ENCODE peak calls at places on chromosomes 11 and 22, in seven cellular contexts. R, D, L, F, E, I and J are unnamed samples. For H3K4me1, the result is how much of the 10 kb centered on the place peaks cover.

GRCh38 chr11:83139310-83139709 is 17.6 kb upstream of the PCF11 start:
- DNase-seq in R (no peak), D (no peak), L (no peak), F (no peak), E (no peak), I (no peak), J (no peak)

GRCh38 chr11:83583953-83584352 is 297.8 kb upstream of the CCDC90B start:
- DNase-seq in R (no peak), D (no peak), L (no peak), F (no peak), E (no peak), I (peak), J (no peak)

GRCh38 chr11:1084561-1085439 is 10.1 kb downstream of the MUC2 start:
- DNase-seq in R (peak), D (no peak), L (no peak), F (no peak), E (no peak), I (no peak), J (no peak)

GRCh38 chr11:93895106-93895862 is 44.9 kb upstream of the VSTM5 start:
- DNase-seq in R (no peak), D (no peak), L (peak), F (no peak), E (no peak), I (peak), J (no peak)

GRCh38 chr22:29108137-29108536 is 35.3 kb downstream of the KREMEN1 start:
- DNase-seq in R (no peak), D (no peak), L (peak), F (no peak), E (no peak), I (peak), J (no peak)

GRCh38 chr11:72685560-72686480 is 11.6 kb upstream of the PDE2A start:
- DNase-seq in R (peak), D (no peak), L (no peak), F (no peak), E (peak), I (peak), J (peak)

GRCh38 chr11:32433249-32434115 is 1.9 kb downstream of the WT1 start:
- DNase-seq in R (no peak), D (no peak), L (no peak), F (no peak), E (no peak), I (no peak), J (no peak)

GRCh38 chr11:61626580-61627380 is 45.9 kb upstream of the SYT7 start:
- DNase-seq in R (peak), D (peak), L (no peak), F (peak), E (no peak), I (peak), J (no peak)

GRCh38 chr22:24107668-24108067 is 73.6 kb upstream of the SUSD2 start:
- DNase-seq in R (peak), D (peak), L (no peak), F (peak), E (peak), I (peak), J (peak)

GRCh38 chr22:43110927-43111623 is 525 bp downstream of the BIK start:
- DNase-seq in R (no peak), D (peak), L (no peak), F (peak), E (no peak), I (no peak), J (no peak)

GRCh38 chr11:124310746-124311145 is 3.0 kb downstream of the OR8D1 start:
- DNase-seq in R (no peak), D (no peak), L (no peak), F (no peak), E (no peak), I (peak), J (no peak)

GRCh38 chr11:122863704-122864326 is 18.7 kb upstream of the JHY start:
- DNase-seq in R (no peak), D (no peak), L (peak), F (no peak), E (peak), I (peak), J (no peak)

GRCh38 chr11:74611369-74611861 is 19.0 kb downstream of the POLD3 start:
- DNase-seq in R (no peak), D (no peak), L (peak), F (no peak), E (no peak), I (peak), J (no peak)

GRCh38 chr11:7495997-7496545 is 10.8 kb downstream of the OLFML1 start:
- DNase-seq in R (no peak), D (no peak), L (no peak), F (no peak), E (no peak), I (no peak), J (no peak)

DNA sequence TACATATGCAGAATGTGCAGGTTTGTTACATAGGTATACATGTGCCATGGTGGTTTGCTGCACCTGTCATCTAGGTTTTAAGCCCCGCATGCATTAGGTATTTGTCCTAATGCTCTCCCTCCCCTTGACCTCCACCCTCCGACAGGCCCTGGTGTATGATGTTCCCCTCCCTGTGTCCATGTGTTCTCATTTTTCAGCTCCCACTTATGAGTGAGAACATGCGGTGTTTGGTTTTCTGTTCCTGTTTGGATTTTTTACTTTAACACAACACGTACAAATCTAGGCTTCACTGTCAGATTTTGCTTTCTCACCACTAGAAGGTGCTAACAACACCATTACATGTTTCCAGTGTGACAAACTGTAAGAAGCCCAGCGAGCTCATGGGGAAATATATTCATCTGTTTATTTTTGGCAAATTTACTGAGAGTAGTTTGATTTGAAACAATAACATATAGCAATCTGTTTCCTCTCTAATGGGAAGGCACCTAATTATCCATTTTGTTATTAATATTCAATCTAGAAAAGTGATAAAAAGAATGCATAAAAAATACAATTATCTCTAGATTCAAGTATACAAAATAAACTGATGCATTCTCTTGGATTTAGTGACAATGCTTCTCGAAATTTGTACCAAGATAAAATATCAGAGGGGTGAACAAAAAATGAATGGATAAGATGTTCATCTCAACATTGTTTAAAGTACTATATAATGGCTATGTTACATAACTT is 23.2 kb upstream of the BIRC3 start:
- DNase-seq in R (no peak), D (no peak), L (peak), F (no peak), E (no peak), I (peak), J (no peak)
- TF ChIP-seq CTCF in R (peak), D (peak), L (peak), F (peak), E (peak), I (peak), J (peak)

GRCh38 chr11:48002565-48002964 is 22.2 kb downstream of the PTPRJ start:
- DNase-seq in R (no peak), D (no peak), L (no peak), F (no peak), E (no peak), I (no peak), J (no peak)
- H3K27ac ChIP-seq in R (no peak), D (peak), L (no peak), F (no peak), E (no peak), I (no peak), J (no peak)

DNA sequence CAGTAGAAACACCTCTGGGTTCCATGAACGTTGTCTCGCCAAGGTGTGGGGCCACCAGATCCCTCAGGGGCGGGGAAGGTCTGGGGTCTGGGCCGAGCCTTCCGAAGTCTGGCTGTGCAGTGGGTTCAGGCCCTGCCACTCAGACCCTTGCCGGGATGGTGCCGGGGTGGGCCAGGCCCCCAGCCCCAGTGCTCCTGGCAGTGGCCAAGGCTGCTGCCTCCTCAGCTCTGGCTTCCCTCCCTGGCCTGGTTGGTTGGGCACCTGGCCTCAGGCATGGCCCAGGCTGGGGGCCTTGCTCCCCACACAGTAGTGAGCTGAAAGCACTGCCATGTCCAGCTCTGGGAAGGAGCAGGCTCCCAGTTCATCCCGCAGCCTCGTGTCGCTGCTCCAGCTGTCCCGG is 48.2 kb upstream of the PPARA start:
- DNase-seq in R (no peak), D (no peak), L (no peak), F (no peak), E (no peak), I (no peak), J (no peak)
- H3K4me1 ChIP-seq in R (half or more), D (half or more), L (under half), F (under half), E (under half), I (under half), J (under half)

GRCh38 chr22:20181194-20181931 is 30.5 kb upstream of the CCDC188 start:
- DNase-seq in R (no peak), D (no peak), L (no peak), F (no peak), E (no peak), I (no peak), J (no peak)

GRCh38 chr22:20184501-20185145 is 33.8 kb upstream of the CCDC188 start:
- DNase-seq in R (no peak), D (no peak), L (no peak), F (no peak), E (no peak), I (no peak), J (no peak)

GRCh38 chr22:20182378-20182777 is 31.5 kb upstream of the CCDC188 start:
- DNase-seq in R (no peak), D (no peak), L (no peak), F (no peak), E (no peak), I (no peak), J (no peak)

GRCh38 chr22:20183823-20184222 is 33.0 kb upstream of the CCDC188 start:
- DNase-seq in R (no peak), D (no peak), L (no peak), F (no peak), E (no peak), I (no peak), J (no peak)

GRCh38 chr22:20183101-20183500 is 32.2 kb upstream of the CCDC188 start:
- DNase-seq in R (no peak), D (no peak), L (no peak), F (no peak), E (no peak), I (no peak), J (no peak)
- TF ChIP-seq CTCF in R (no peak), D (no peak), L (no peak), F (no peak), E (no peak), I (no peak), J (no peak)

GRCh38 chr11:108128772-108129171 is 7.4 kb downstream of the ACAT1 start:
- DNase-seq in R (no peak), D (no peak), L (no peak), F (no peak), E (no peak), I (no peak), J (no peak)

GRCh38 chr11:108137212-108137611 is 15.8 kb downstream of the ACAT1 start:
- DNase-seq in R (no peak), D (no peak), L (no peak), F (no peak), E (no peak), I (no peak), J (no peak)

GRCh38 chr11:108135845-108136599 is 14.7 kb downstream of the ACAT1 start:
- DNase-seq in R (no peak), D (no peak), L (no peak), F (no peak), E (no peak), I (peak), J (no peak)

DNA sequence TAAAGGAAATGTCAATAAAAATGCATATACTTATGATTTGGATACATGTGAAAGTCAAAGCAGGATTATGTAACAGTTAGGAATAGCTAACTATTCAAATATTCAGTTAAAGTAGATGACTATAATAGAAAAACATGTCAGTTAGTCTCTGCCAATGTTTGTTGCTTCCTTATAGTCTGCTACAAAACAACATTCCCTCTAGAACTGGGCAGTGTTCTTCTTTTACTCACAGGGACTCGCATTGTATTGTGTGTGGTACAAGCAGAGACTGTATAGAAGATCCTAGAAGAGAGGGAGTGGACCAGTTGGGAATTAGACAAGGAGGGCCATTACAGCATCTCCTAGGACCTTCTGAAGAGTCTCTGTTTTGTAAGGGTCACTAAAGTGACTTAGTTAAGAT is 10.6 kb downstream of the ACAT1 start:
- DNase-seq in R (no peak), D (no peak), L (no peak), F (no peak), E (no peak), I (peak), J (no peak)
- H3K27ac ChIP-seq in R (no peak), D (no peak), L (no peak), F (no peak), E (no peak), I (no peak), J (no peak)

GRCh38 chr11:76860539-76861475 is at the start of gene ACER3:
- DNase-seq in R (peak), D (peak), L (peak), F (peak), E (peak), I (peak), J (peak)
- H3K4me1 ChIP-seq in R (under half), D (under half), L (under half), F (under half), E (under half), I (under half), J (under half)